ENCODE peak calls at places on chromosomes 5 and 9, in five cellular contexts. U, S, X, K and M are unnamed samples.

GRCh38 chr9:135305546-135306180 is 173.9 kb upstream of the PPP1R26 start:
- DNase-seq in U (no peak), K (no peak), X (no peak), S (no peak), M (peak; percentile 59)

GRCh38 chr9:18492612-18493011 is 18.7 kb downstream of the ADAMTSL1 start:
- DNase-seq in K (no peak), U (no peak), S (no peak), X (peak; percentile 56), M (no peak)

GRCh38 chr9:8570776-8571175 is 771.2 kb upstream of the DMAC1 start:
- DNase-seq in X (no peak), S (no peak), U (no peak), K (no peak), M (no peak)

GRCh38 chr9:70921126-70921525 is 200.3 kb downstream of the TRPM3 start:
- DNase-seq in U (no peak), X (peak; percentile 73), S (no peak), K (peak; percentile 28), M (no peak)

GRCh38 chr9:22005700-22006605 is 3.2 kb downstream of the CDKN2B start:
- DNase-seq in S (no peak), U (peak; percentile 19), K (peak; percentile 30), X (no peak), M (peak; percentile 78)

GRCh38 chr9:123567013-123567412 is 211.0 kb downstream of the CRB2 start:
- DNase-seq in S (no peak), K (no peak), U (no peak), X (no peak), M (no peak)

GRCh38 chr5:176694146-176694545 is 46.9 kb downstream of the TSPAN17 start:
- DNase-seq in U (no peak), K (no peak), S (no peak), X (no peak), M (no peak)

GRCh38 chr5:162231522-162231921 is 163.9 kb downstream of the GABRG2 start:
- DNase-seq in S (no peak), U (no peak), K (no peak), X (no peak), M (no peak)

GRCh38 chr5:12522116-12522515 is 617.9 kb upstream of the CTNND2 start:
- DNase-seq in S (no peak), U (no peak), K (peak; percentile 1), X (no peak), M (no peak)

GRCh38 chr5:131379071-131379538 is 115.3 kb downstream of the CDC42SE2 start:
- DNase-seq in S (no peak), K (no peak), U (no peak), X (no peak), M (no peak)

GRCh38 chr9:101311759-101312420 is 72.9 kb downstream of the BAAT start:
- DNase-seq in U (peak; percentile 25), S (no peak), X (peak; percentile 53), K (peak; percentile 58), M (no peak)

GRCh38 chr5:176359658-176360057 is 1.9 kb downstream of the KIAA1191 start:
- DNase-seq in K (peak; percentile 51), X (no peak), S (no peak), U (no peak), M (no peak)

GRCh38 chr5:131980696-131981095 is 30.8 kb downstream of the ACSL6 start:
- DNase-seq in X (no peak), K (no peak), U (no peak), S (no peak), M (peak; percentile 26)

GRCh38 chr5:138091685-138092084 is 7.9 kb downstream of the WNT8A start:
- DNase-seq in X (no peak), K (no peak), U (no peak), S (no peak), M (no peak)

GRCh38 chr5:149561848-149562247 is 10.6 kb upstream of the CSNK1A1 start:
- DNase-seq in S (no peak), U (no peak), X (peak; percentile 89), K (peak; percentile 92), M (no peak)

GRCh38 chr9:105053209-105053652 is 125.3 kb upstream of the ABCA1 start:
- DNase-seq in U (no peak), S (no peak), X (peak; percentile 84), K (peak; percentile 92), M (no peak)

GRCh38 chr9:27602954-27603353 is 29.7 kb upstream of the C9orf72 start:
- DNase-seq in K (no peak), X (no peak), S (no peak), U (no peak), M (no peak)

GRCh38 chr9:134644715-134645606 is 3.4 kb downstream of the COL5A1 start:
- DNase-seq in U (no peak), S (peak; percentile 16), K (peak; percentile 91), X (peak; percentile 96), M (no peak)

GRCh38 chr9:85859751-85860150 is 81.2 kb upstream of the NAA35 start:
- DNase-seq in X (no peak), K (peak; percentile 19), S (no peak), U (no peak), M (no peak)

GRCh38 chr9:68747043-68747533 is 42.0 kb downstream of the PIP5K1B start:
- DNase-seq in S (no peak), U (no peak), K (peak; percentile 17), X (no peak), M (no peak)

GRCh38 chr5:74596930-74597329 is 43.6 kb downstream of the ENC1 start:
- DNase-seq in U (no peak), X (no peak), S (no peak), K (no peak), M (no peak)

GRCh38 chr5:75057551-75057950 is 5.2 kb upstream of the GCNT4 start:
- DNase-seq in S (no peak), K (peak; percentile 24), X (no peak), U (no peak), M (no peak)

GRCh38 chr9:104855837-104856236 is 72.1 kb downstream of the ABCA1 start:
- DNase-seq in K (no peak), S (no peak), X (no peak), U (no peak), M (no peak)

GRCh38 chr5:141521244-141521781 is 32.4 kb downstream of the PCDHGC5 start:
- DNase-seq in X (peak; percentile 97), S (no peak), U (no peak), K (peak; percentile 99), M (no peak)

GRCh38 chr9:38087934-38088925 is 19.2 kb upstream of the SHB start:
- DNase-seq in U (peak; percentile 91), S (peak; percentile 62), K (peak; percentile 32), X (no peak), M (no peak)

GRCh38 chr5:96083361-96083881 is 121.8 kb upstream of the ELL2 start:
- DNase-seq in U (no peak), S (no peak), X (no peak), K (no peak), M (no peak)

GRCh38 chr5:50325237-50325832 is 115.8 kb downstream of the EMB start:
- DNase-seq in U (peak; percentile 7), X (no peak), S (no peak), K (no peak), M (no peak)
- TF ChIP-seq CTCF in U (peak; percentile 93), X (peak; percentile 56), S (peak; percentile 49), K (peak; percentile 65), M (peak; percentile 93)

GRCh38 chr5:58188287-58188651 is 271.6 kb downstream of the PLK2 start:
- DNase-seq in X (peak; percentile 75), K (peak; percentile 91), U (no peak), S (no peak), M (no peak)
- TF ChIP-seq CTCF in X (no peak), K (peak; percentile 45), U (no peak), S (no peak), M (peak; percentile 42)

GRCh38 chr5:127609016-127609415 is 39.9 kb upstream of the CTXN3 start:
- DNase-seq in X (no peak), K (no peak), U (peak; percentile 7), S (no peak), M (no peak)
- TF ChIP-seq CTCF in X (no peak), K (no peak), U (no peak), S (no peak), M (no peak)

GRCh38 chr5:63564789-63565188 is 397.5 kb downstream of the HTR1A start:
- DNase-seq in U (no peak), X (no peak), S (no peak), K (no peak), M (no peak)
- TF ChIP-seq CTCF in U (no peak), X (no peak), S (no peak), K (no peak), M (no peak)

GRCh38 chr5:153711755-153712154 is 221.3 kb downstream of the GRIA1 start:
- DNase-seq in U (no peak), K (no peak), S (no peak), X (no peak), M (no peak)
- TF ChIP-seq CTCF in U (no peak), K (peak; percentile 30), S (no peak), X (no peak), M (peak; percentile 68)

GRCh38 chr5:172642511-172642910 is 1.4 kb downstream of the NEURL1B start:
- DNase-seq in S (no peak), X (no peak), U (no peak), K (no peak), M (no peak)

GRCh38 chr5:172640822-172641358 is at the start of gene NEURL1B:
- DNase-seq in K (peak; percentile 66), X (peak; percentile 40), S (peak; percentile 71), U (peak; percentile 68), M (no peak)

GRCh38 chr5:172642046-172642409 is 965 bp downstream of the NEURL1B start:
- DNase-seq in U (no peak), K (no peak), S (no peak), X (no peak), M (no peak)

GRCh38 chr5:172640139-172640538 is 924 bp upstream of the NEURL1B start:
- DNase-seq in U (no peak), X (no peak), K (no peak), S (no peak), M (no peak)

DNA sequence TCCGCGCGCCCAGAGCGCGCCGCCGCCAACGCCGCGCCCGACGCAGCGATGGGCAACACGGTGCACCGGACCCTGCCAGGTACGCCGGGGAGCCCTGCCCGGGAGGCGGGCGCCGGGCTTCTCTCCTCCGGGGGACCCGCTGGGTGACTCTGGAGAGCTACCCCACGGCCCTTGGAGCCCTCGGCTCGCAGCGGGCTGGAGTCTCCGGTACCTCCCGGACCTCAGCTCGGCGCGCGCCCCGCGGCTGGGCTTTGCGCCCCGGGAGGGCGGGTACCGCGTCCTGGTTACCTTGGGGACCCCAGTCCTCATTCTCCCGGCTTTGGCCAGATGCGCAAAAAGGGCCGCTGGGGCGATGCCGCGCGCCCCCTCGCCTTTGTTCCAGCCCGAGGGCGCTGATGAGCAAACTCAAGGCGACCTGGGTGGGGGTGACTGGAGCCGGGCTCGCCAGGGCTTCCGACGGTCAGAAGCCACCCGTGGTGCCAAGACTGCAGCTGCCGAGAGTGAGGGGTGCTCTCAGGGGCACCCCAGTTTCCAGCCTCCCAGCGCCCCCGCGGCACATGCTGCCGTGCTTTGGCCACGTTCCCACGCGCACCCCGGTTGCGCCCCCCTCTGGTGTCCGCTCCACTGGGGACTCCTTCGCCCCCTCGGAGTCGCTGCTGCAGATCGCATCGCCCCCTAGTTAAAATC is 439 bp downstream of the NEURL1B start:
- DNase-seq in S (no peak), X (no peak), K (no peak), U (peak; percentile 13), M (no peak)
- TF ChIP-seq CTCF in S (no peak), X (peak; percentile 14), K (no peak), U (no peak), M (peak; percentile 51)